ENCODE peak calls at places on chromosomes 11 and 22, in six cellular contexts. W, O, V, Z, G and D are unnamed samples. For H3K4me1, the result is how much of the 10 kb centered on the place peaks cover.

GRCh38 chr22:29603358-29604191 is at the start of gene NF2:
- DNase-seq in W (peak), O (peak), V (peak), Z (peak), G (peak), D (peak)

GRCh38 chr11:10414659-10415058 is 40.4 kb upstream of the AMPD3 start:
- DNase-seq in W (peak), O (peak), V (no peak), Z (no peak), G (peak), D (no peak)

GRCh38 chr22:39176673-39177455 is 24.4 kb upstream of the CBX7 start:
- DNase-seq in W (no peak), O (peak), V (no peak), Z (no peak), G (no peak), D (no peak)

GRCh38 chr11:111764621-111765020 is 1.6 kb downstream of the PPP2R1B start:
- DNase-seq in W (no peak), O (no peak), V (no peak), Z (no peak), G (peak), D (no peak)

GRCh38 chr11:121652982-121653381 is 200.2 kb upstream of the SORL1-AS1 start:
- DNase-seq in W (no peak), O (peak), V (peak), Z (no peak), G (peak), D (peak)

GRCh38 chr11:69950120-69950519 is 128.0 kb upstream of the ANO1 start:
- DNase-seq in W (peak), O (peak), V (peak), Z (peak), G (no peak), D (peak)

GRCh38 chr22:17897864-17898263 is 123.6 kb upstream of the BID start:
- DNase-seq in W (no peak), O (no peak), V (no peak), Z (no peak), G (no peak), D (no peak)

GRCh38 chr22:28247667-28248363 is 328.8 kb upstream of the PITPNB start:
- DNase-seq in W (no peak), O (no peak), V (no peak), Z (no peak), G (peak), D (peak)

GRCh38 chr22:45336971-45337431 is 27.3 kb downstream of the FAM118A start:
- DNase-seq in W (no peak), O (no peak), V (peak), Z (no peak), G (no peak), D (no peak)

GRCh38 chr22:20131593-20131855 is at the start of gene ZDHHC8:
- DNase-seq in W (peak), O (no peak), V (peak), Z (no peak), G (peak), D (no peak)

GRCh38 chr11:702731-703461 is 3.1 kb upstream of the EPS8L2 start:
- DNase-seq in W (no peak), O (no peak), V (no peak), Z (no peak), G (no peak), D (no peak)

GRCh38 chr22:45090364-45090960 is 73.3 kb upstream of the NUP50 start:
- DNase-seq in W (no peak), O (peak), V (peak), Z (no peak), G (peak), D (peak)

GRCh38 chr11:61509058-61510029 is 795 bp downstream of the LRRC10B start:
- DNase-seq in W (no peak), O (peak), V (peak), Z (peak), G (peak), D (peak)
- TF ChIP-seq EZH2 in W (no peak), O (no peak), V (no peak), Z (no peak), G (peak), D (no peak)

DNA sequence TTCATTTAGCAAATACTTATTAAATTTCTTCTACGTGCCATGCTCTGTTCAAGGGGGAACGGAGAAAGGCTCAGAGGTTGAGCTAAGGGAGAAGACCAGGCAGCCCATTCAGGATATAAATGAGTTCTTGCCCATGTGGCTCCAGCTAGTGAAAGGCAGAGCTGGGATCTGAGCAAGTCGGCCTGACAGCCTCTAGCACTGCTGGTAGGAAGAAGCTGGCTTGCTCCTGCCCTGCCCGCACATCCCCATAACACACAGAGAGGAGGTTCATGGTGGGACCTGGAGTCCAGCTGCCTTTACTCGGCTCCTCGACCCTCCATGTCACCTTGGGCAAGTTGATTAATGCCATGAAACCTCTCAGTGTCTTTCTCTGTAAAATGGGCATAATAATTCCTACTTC is 2.0 kb downstream of the SLC15A3 start:
- DNase-seq in W (no peak), O (no peak), V (no peak), Z (no peak), G (no peak), D (no peak)
- H3K4me1 ChIP-seq in W (under half), O (under half), V (under half), Z (under half), G (under half), D (under half)

DNA sequence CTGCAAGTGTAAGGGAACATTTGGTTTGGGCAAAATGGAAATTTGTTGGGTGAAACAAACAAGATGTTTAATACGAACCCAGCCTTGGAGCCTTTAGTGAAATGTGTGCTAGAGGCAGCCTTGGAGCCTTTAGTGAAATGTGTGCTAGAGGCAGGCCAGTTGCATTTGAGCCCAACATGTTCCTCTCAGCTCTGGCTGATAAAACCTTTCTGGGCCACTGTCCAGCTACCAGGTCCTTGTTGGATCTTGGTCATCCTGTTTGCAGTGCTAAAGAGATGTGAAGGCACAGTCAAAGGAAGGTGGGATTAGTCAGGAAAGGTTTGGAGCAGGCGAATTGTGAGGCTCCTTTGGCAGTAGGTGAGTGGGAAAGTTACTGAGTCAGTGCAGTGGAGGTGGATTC is 48.9 kb downstream of the CEP164 start:
- DNase-seq in W (no peak), O (no peak), V (no peak), Z (no peak), G (no peak), D (no peak)
- TF ChIP-seq CTCF in W (no peak), O (no peak), V (no peak), Z (no peak), G (no peak), D (no peak)

DNA sequence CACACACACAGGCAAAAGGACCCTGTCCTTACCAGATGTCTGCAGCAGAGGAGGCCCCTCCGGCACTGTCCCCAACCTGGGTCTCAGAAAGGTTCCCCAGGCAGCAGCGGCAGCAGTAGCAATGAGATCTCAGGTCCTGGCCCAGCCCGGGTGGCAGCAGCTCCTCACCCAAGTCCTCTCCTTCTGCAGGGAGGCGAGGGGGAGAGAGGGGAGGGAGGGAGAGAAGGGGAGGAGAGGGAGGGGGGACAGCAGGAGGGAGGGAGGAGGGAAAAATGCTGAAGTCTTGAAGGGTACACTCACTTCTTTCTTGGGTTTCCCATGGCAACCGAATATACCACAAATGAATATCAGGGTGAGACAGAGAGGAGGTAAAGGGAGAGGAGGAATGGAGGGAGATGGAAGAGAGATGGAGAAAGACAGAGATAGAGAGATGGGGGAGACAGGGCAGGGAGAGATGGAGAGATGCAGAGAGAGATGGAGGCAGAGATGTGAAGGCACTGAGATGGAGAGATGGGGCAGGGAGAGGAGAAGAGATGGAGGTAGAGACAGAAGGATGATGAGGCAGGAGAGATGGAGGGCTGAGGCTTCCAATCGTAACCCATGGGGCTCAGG is 9.4 kb downstream of the ELFN2 start:
- DNase-seq in W (no peak), O (no peak), V (no peak), Z (no peak), G (no peak), D (no peak)
- TF ChIP-seq EZH2 in W (no peak), O (no peak), V (no peak), Z (no peak), G (no peak), D (no peak)

DNA sequence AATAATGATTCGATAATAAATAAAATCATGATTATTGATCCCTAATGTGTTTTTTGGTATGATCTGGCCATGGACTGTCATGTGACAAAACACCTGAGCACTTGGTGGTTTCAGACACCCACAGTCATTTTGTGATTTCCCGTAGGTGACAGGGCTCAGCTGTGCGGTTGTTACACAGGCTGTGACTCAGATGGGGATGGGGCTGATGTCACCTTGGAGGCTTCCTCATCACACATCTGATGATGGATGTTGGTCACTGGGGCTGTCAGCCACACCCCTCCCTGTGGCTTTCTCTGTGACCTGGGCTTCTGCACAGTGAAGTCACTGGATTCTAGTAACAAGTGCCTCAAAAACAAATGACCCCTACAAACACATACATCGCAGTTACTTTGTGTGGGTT is 995.1 kb downstream of the BRD1 start:
- DNase-seq in W (no peak), O (no peak), V (no peak), Z (no peak), G (no peak), D (no peak)
- H3K4me1 ChIP-seq in W (under half), O (under half), V (under half), Z (under half), G (under half), D (under half)

DNA sequence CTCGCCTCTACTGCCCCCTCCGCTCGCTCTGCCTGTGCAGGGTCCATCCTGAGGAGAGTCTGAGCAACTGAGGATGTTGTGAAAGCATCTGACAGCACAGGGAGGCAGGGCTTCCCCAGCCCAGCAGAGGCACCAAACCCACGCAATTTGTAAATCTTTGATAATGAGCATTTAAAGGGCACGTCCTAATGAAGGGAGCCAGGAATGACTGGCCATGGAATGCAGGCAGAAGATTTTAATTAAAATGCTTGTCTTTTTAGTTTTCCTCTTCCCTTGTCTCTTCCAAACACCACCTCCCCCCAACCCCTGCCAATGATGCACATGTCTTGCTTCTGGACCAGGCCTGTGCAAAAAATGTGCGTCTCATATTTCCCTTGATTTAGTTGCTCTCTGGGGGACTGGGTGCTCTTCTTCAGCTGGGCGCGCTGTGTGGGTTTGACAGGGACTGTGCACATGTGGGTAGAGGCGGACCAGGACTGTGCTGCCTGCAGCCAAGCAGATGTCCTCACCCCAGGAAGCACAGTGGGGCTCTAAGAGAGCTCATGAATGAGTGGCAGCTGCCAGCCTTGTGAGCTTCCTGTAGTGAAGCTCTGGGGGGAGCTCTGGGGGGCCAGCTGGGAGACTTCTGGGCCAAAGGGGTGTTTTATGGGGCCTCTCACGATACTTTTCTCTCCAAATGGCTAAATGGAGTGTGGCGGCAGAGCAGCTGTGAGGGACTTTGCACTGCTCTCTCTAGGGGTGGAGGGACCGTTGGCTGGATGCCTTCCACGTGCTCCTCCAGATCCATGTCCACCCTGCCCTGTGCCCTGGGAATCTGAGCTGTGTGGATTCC is 273.5 kb downstream of the ST3GAL4 start:
- DNase-seq in W (no peak), O (no peak), V (no peak), Z (no peak), G (peak), D (no peak)
- TF ChIP-seq CTCF in W (no peak), O (no peak), V (no peak), Z (no peak), G (no peak), D (no peak)

GRCh38 chr22:37328017-37328416 is 45.7 kb downstream of the CYTH4 start:
- DNase-seq in W (no peak), O (no peak), V (no peak), Z (peak), G (peak), D (no peak)

GRCh38 chr22:37321288-37321687 is 39.0 kb downstream of the CYTH4 start:
- DNase-seq in W (no peak), O (no peak), V (no peak), Z (no peak), G (no peak), D (no peak)

GRCh38 chr22:37326726-37327125 is 44.4 kb downstream of the CYTH4 start:
- DNase-seq in W (no peak), O (no peak), V (peak), Z (no peak), G (no peak), D (no peak)

GRCh38 chr22:37325024-37325395 is 42.7 kb downstream of the CYTH4 start:
- DNase-seq in W (no peak), O (no peak), V (no peak), Z (no peak), G (no peak), D (no peak)

GRCh38 chr22:37324340-37325023 is 42.2 kb downstream of the CYTH4 start:
- DNase-seq in W (no peak), O (peak), V (no peak), Z (no peak), G (no peak), D (peak)
- TF ChIP-seq EZH2 in W (peak), O (no peak), V (peak), Z (no peak), G (peak), D (peak)

GRCh38 chr11:27907534-27907933 is 200.4 kb downstream of the KIF18A start:
- DNase-seq in W (no peak), O (no peak), V (no peak), Z (no peak), G (no peak), D (no peak)
- H3K4me1 ChIP-seq in W (under half), O (under half), V (under half), Z (half or more), G (under half), D (under half)

GRCh38 chr11:66489636-66490035 is 9.4 kb downstream of the DPP3 start:
- DNase-seq in W (no peak), O (no peak), V (no peak), Z (no peak), G (no peak), D (no peak)

GRCh38 chr11:66492161-66492865 is 12.1 kb downstream of the DPP3 start:
- DNase-seq in W (peak), O (no peak), V (no peak), Z (no peak), G (peak), D (no peak)

GRCh38 chr11:66488957-66489356 is 8.7 kb downstream of the DPP3 start:
- DNase-seq in W (no peak), O (no peak), V (no peak), Z (no peak), G (no peak), D (no peak)

GRCh38 chr11:66493124-66493523 is 12.9 kb downstream of the DPP3 start:
- DNase-seq in W (no peak), O (no peak), V (no peak), Z (no peak), G (no peak), D (no peak)

DNA sequence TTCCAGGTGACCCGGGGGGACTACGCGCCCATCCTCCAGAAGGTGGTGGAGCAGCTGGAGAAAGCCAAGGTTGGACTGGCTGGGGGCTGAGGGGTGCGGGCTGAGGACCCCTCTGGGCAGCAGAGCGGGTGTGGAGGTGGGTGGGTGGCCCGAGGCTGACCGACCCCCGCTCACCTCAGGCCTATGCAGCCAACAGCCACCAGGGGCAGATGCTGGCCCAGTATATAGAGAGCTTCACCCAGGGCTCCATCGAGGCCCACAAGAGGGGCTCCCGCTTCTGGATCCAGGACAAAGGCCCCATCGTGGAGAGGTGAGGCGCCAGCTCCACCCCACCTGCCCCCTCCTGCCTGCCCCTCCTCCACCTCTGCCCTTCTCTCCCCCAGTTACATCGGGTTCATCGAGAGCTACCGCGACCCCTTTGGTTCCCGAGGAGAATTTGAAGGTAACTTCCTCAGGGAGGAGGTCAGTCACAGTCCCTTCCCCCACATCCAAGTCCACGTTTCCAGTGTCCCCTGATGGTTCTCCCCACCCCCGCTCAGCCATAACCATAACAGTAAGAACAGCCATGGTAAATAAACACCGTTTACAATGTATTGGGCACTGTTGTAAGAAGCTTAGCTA is 11.2 kb downstream of the DPP3 start:
- DNase-seq in W (no peak), O (peak), V (no peak), Z (no peak), G (no peak), D (peak)
- TF ChIP-seq CTCF in W (peak), O (peak), V (no peak), Z (no peak), G (peak), D (peak)

GRCh38 chr11:79094601-79095000 is 346.2 kb downstream of the TENM4 start:
- DNase-seq in W (no peak), O (no peak), V (no peak), Z (no peak), G (no peak), D (no peak)
- TF ChIP-seq EZH2 in W (no peak), O (no peak), V (no peak), Z (no peak), G (no peak), D (no peak)